ENCODE peak calls at places on chromosome 13, in five cellular contexts. D is breast epithelium, S is HL-60, P is stomach, K is vagina. Z is an unnamed sample.

GRCh38 chr13:30763786-30764440 is 28.6 kb downstream of the ALOX5AP start:
- DNase-seq in D (no peak), K (no peak), S (no peak), P (no peak), Z (no peak)

GRCh38 chr13:32305646-32306045 is 9.5 kb downstream of the ZAR1L start:
- DNase-seq in P (no peak), K (no peak), D (no peak), S (no peak), Z (no peak)

GRCh38 chr13:87827479-87827878 is 156.3 kb downstream of the SLITRK5 start:
- DNase-seq in K (no peak), D (no peak), P (no peak), S (no peak), Z (no peak)

GRCh38 chr13:21613791-21614190 is 9.8 kb upstream of the MICU2 start:
- DNase-seq in D (no peak), K (no peak), S (no peak), P (no peak), Z (no peak)

GRCh38 chr13:72463561-72463960 is 263.9 kb downstream of the MZT1 start:
- DNase-seq in D (no peak), S (no peak), K (no peak), P (no peak), Z (no peak)

GRCh38 chr13:45812599-45813372 is 38.8 kb downstream of the SIAH3 start:
- DNase-seq in P (no peak), S (no peak), D (no peak), K (no peak), Z (no peak)

GRCh38 chr13:22562116-22562515 is 618.7 kb upstream of the SGCG start:
- DNase-seq in P (no peak), D (no peak), S (no peak), K (no peak), Z (no peak)

GRCh38 chr13:24097064-24097463 is 63.5 kb upstream of the SPATA13 start:
- DNase-seq in K (no peak), S (peak; percentile 48), D (no peak), P (no peak), Z (no peak)

GRCh38 chr13:24742986-24743385 is 21.0 kb upstream of the RNF17 start:
- DNase-seq in D (no peak), S (no peak), K (no peak), P (no peak), Z (no peak)

GRCh38 chr13:80340643-80341097 is 256 bp downstream of the SPRY2 start:
- DNase-seq in P (no peak), D (peak; percentile 25), S (peak; percentile 88), K (no peak), Z (no peak)

GRCh38 chr13:109914111-109914510 is 127.7 kb upstream of the IRS2 start:
- DNase-seq in K (no peak), D (no peak), P (no peak), S (no peak), Z (no peak)

GRCh38 chr13:37956536-37956935 is 87.0 kb upstream of the TRPC4 start:
- DNase-seq in D (no peak), P (no peak), S (no peak), K (no peak), Z (no peak)

GRCh38 chr13:37960427-37960826 is 90.9 kb upstream of the TRPC4 start:
- DNase-seq in P (no peak), K (no peak), S (no peak), D (no peak), Z (no peak)

GRCh38 chr13:37954191-37954590 is 84.6 kb upstream of the TRPC4 start:
- DNase-seq in K (no peak), D (no peak), P (no peak), S (no peak), Z (no peak)

GRCh38 chr13:37959284-37959683 is 89.7 kb upstream of the TRPC4 start:
- DNase-seq in S (no peak), D (no peak), P (no peak), K (no peak), Z (no peak)
- TF ChIP-seq POLR2AphosphoS5 in S (no peak), D (no peak), P (no peak), K (no peak), Z (no peak)

DNA sequence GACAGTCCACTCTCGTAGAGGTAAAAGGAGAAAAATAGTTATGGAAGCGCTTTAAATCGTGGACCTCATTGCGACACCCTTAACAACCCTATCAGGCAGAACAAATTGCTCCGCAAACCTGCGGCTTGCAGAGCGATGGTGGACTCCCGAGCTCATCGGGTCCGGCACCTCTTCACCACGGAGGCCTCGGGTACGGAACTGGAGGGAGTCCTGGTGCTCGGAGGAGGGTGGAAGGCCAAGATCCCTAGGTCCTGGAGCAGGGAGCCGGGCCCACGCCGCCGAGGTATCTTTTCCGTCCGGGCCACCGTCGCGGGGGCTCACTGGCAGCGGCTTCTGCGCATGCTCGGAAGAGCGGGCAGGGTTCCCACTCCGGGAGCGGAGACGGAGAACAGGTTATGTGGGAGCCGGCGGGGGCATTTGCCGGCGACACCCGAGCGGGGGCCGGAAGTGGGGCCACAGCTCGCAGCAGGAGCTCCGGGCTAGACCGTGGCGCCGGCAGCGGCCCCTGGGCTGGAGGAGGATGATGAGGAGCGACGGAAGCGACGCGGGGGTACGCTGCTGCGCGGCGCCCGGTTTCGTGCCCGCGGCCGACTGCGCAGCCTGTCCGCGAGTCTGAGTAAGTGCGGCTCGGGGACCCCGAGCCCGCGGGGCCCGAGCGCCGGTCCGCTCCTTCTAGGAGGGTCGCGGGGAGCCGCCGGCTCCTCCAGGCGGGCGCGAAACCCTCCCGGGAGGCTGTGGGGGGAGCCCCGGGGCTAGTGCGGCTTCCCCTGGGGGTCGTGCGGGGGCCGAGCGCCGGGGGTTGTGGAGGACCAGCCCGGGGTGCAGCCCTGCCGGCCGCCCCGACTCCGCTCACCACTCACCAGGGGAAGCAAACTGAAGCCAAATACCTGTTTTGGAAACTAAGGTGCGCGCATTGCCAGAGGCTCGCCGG is at the start of gene ABHD13:
- DNase-seq in D (peak; percentile 77), K (no peak), P (peak; percentile 91), S (peak; percentile 95), Z (peak; percentile 85)
- TF ChIP-seq POLR2AphosphoS5 in D (peak; percentile 85), K (peak; percentile 94), P (peak; percentile 83), S (peak; percentile 61), Z (peak; percentile 70)

GRCh38 chr13:42814868-42815267 is 33.5 kb downstream of the FAM216B start:
- DNase-seq in P (no peak), K (no peak), D (no peak), S (no peak), Z (no peak)
- TF ChIP-seq POLR2AphosphoS5 in P (no peak), K (no peak), D (no peak), S (no peak), Z (no peak)

GRCh38 chr13:91362908-91363307 is 15.4 kb downstream of the MIR17HG start:
- DNase-seq in P (no peak), K (no peak), D (no peak), S (no peak), Z (no peak)
- TF ChIP-seq POLR2AphosphoS5 in P (no peak), K (no peak), D (no peak), S (no peak), Z (no peak)

GRCh38 chr13:112940236-112940635 is 28.8 kb upstream of the MCF2L start:
- DNase-seq in K (no peak), S (no peak), D (no peak), P (peak; percentile 24), Z (no peak)

GRCh38 chr13:112941349-112941748 is 27.7 kb upstream of the MCF2L start:
- DNase-seq in S (no peak), P (peak; percentile 22), D (no peak), K (no peak), Z (no peak)

GRCh38 chr13:112942689-112943308 is 26.2 kb upstream of the MCF2L start:
- DNase-seq in K (peak; percentile 89), D (peak; percentile 96), P (peak; percentile 99), S (peak; percentile 97), Z (peak; percentile 88)

GRCh38 chr13:112947796-112948195 is 21.2 kb upstream of the MCF2L start:
- DNase-seq in S (no peak), K (no peak), D (no peak), P (no peak), Z (no peak)

GRCh38 chr13:112943309-112944125 is 25.5 kb upstream of the MCF2L start:
- DNase-seq in K (no peak), D (no peak), P (peak; percentile 61), S (peak; percentile 20), Z (peak; percentile 52)
- TF ChIP-seq POLR2AphosphoS5 in K (peak; percentile 36), D (no peak), P (no peak), S (no peak), Z (no peak)

GRCh38 chr13:51826606-51827005 is 18.4 kb downstream of the TMEM272 start:
- DNase-seq in P (no peak), D (peak; percentile 71), K (no peak), S (peak; percentile 46), Z (no peak)
- TF ChIP-seq POLR2AphosphoS5 in P (no peak), D (no peak), K (peak; percentile 40), S (no peak), Z (no peak)

GRCh38 chr13:78603240-78603947 is at the start of gene POU4F1:
- DNase-seq in S (peak; percentile 77), P (no peak), D (no peak), K (no peak), Z (peak; percentile 80)

GRCh38 chr13:78601124-78601885 is 2.0 kb downstream of the POU4F1 start:
- DNase-seq in K (no peak), P (no peak), D (no peak), S (peak; percentile 19), Z (no peak)

GRCh38 chr13:78601886-78602560 is 1.3 kb downstream of the POU4F1 start:
- DNase-seq in P (no peak), K (no peak), S (no peak), D (no peak), Z (no peak)

GRCh38 chr13:78600317-78600899 is 2.9 kb downstream of the POU4F1 start:
- DNase-seq in D (no peak), K (no peak), S (no peak), P (no peak), Z (no peak)

GRCh38 chr13:78602561-78603239 is 652 bp downstream of the POU4F1 start:
- DNase-seq in K (no peak), S (peak; percentile 67), D (no peak), P (no peak), Z (no peak)
- TF ChIP-seq POLR2AphosphoS5 in K (no peak), S (no peak), D (no peak), P (no peak), Z (no peak)

DNA sequence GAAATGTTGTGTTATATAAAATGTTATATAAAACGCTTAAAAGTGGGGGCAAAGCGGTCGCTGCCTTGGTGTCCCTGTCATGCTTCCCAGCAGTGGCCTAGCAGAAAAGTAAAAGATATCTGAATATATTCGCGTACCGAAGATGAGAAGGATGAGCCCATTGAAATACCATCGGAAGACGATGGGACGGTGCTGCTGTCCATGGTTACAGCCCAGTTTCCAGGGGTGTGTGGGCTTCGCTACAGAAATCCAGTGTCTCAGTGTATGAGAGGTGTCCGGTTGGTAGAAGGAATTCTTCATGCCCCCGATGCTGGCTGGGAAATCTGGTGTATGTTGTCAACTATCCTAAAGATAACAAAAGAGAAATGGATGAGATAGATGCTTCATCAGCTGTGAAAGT is 110.9 kb upstream of the DIAPH3 start:
- DNase-seq in D (no peak), S (no peak), K (no peak), P (no peak), Z (no peak)
- TF ChIP-seq POLR2AphosphoS5 in D (no peak), S (no peak), K (no peak), P (no peak), Z (no peak)